ENCODE peak calls at places on chromosomes 16 and 17, in seven cellular contexts. V, P, Z, X, F, T and M are unnamed samples. For H3K4me1, the result is how much of the 10 kb centered on the place peaks cover.

GRCh38 chr16:72972878-72973571 is 74.9 kb downstream of the ZFHX3 start:
- DNase-seq in V (no peak), P (no peak), Z (no peak), X (no peak), F (no peak), T (no peak), M (no peak)

GRCh38 chr17:80653856-80654255 is 109.2 kb downstream of the RPTOR start:
- DNase-seq in V (no peak), P (no peak), Z (no peak), X (no peak), F (no peak), T (no peak), M (no peak)

GRCh38 chr17:4165301-4166010 is 22.5 kb downstream of the CYB5D2 start:
- DNase-seq in V (no peak), P (no peak), Z (no peak), X (no peak), F (no peak), T (no peak), M (no peak)

GRCh38 chr16:27314161-27314723 is 468 bp downstream of the IL4R start:
- DNase-seq in V (no peak), P (peak), Z (peak), X (peak), F (peak), T (peak), M (no peak)

GRCh38 chr17:21379080-21379711 is 3.0 kb downstream of the KCNJ12 start:
- DNase-seq in V (no peak), P (no peak), Z (no peak), X (no peak), F (no peak), T (no peak), M (no peak)

GRCh38 chr16:67537270-67537635 is 8.6 kb downstream of the RIPOR1 start:
- DNase-seq in V (no peak), P (no peak), Z (peak), X (no peak), F (no peak), T (peak), M (no peak)

GRCh38 chr17:62017912-62018311 is 47.2 kb downstream of the MED13 start:
- DNase-seq in V (no peak), P (no peak), Z (no peak), X (no peak), F (no peak), T (no peak), M (no peak)

GRCh38 chr17:81666092-81666341 is 388 bp downstream of the OXLD1 start:
- DNase-seq in V (no peak), P (no peak), Z (peak), X (no peak), F (peak), T (no peak), M (no peak)

GRCh38 chr17:7223375-7223774 is 3.6 kb downstream of the ACADVL start:
- DNase-seq in V (no peak), P (no peak), Z (no peak), X (no peak), F (no peak), T (no peak), M (no peak)

GRCh38 chr17:80630721-80631120 is 86.1 kb downstream of the RPTOR start:
- DNase-seq in V (no peak), P (no peak), Z (no peak), X (no peak), F (no peak), T (no peak), M (no peak)

GRCh38 chr17:72967963-72968585 is 124.4 kb downstream of the SLC39A11 start:
- DNase-seq in V (no peak), P (no peak), Z (no peak), X (no peak), F (no peak), T (no peak), M (no peak)

GRCh38 chr16:27503662-27504061 is 46.1 kb downstream of the GTF3C1 start:
- DNase-seq in V (no peak), P (no peak), Z (no peak), X (no peak), F (no peak), T (no peak), M (no peak)

GRCh38 chr16:74867281-74867849 is 92.7 kb upstream of the FA2H start:
- DNase-seq in V (no peak), P (no peak), Z (no peak), X (no peak), F (no peak), T (no peak), M (no peak)

GRCh38 chr16:21950782-21951521 is 2.2 kb upstream of the UQCRC2 start:
- DNase-seq in V (no peak), P (peak), Z (peak), X (peak), F (peak), T (peak), M (peak)

GRCh38 chr17:64564098-64564497 is 57.3 kb downstream of the CEP95 start:
- DNase-seq in V (no peak), P (no peak), Z (no peak), X (no peak), F (no peak), T (no peak), M (no peak)

GRCh38 chr17:1347681-1348318 is 52.2 kb downstream of the YWHAE start:
- DNase-seq in V (no peak), P (no peak), Z (no peak), X (no peak), F (no peak), T (no peak), M (no peak)

GRCh38 chr17:4986403-4986802 is 1.1 kb downstream of the CAMTA2 start:
- DNase-seq in V (no peak), P (no peak), Z (peak), X (no peak), F (no peak), T (no peak), M (no peak)

GRCh38 chr16:24635900-24636610 is 93.4 kb upstream of the TNRC6A start:
- DNase-seq in V (no peak), P (no peak), Z (no peak), X (no peak), F (no peak), T (peak), M (peak)

GRCh38 chr17:16428098-16428882 is 12.9 kb downstream of the TRPV2 start:
- DNase-seq in V (no peak), P (peak), Z (peak), X (no peak), F (peak), T (peak), M (no peak)

GRCh38 chr16:8928467-8928957 is 35.2 kb downstream of the USP7 start:
- DNase-seq in V (peak), P (no peak), Z (no peak), X (no peak), F (no peak), T (no peak), M (no peak)

GRCh38 chr17:77407321-77408277 is 266.8 kb downstream of the SEC14L1 start:
- DNase-seq in V (no peak), P (no peak), Z (no peak), X (no peak), F (no peak), T (no peak), M (no peak)

GRCh38 chr17:1873418-1873817 is 43.6 kb downstream of the RPA1 start:
- DNase-seq in V (no peak), P (no peak), Z (no peak), X (no peak), F (no peak), T (no peak), M (no peak)

GRCh38 chr17:1626333-1626732 is 2.3 kb downstream of the SLC43A2 start:
- DNase-seq in V (no peak), P (no peak), Z (no peak), X (no peak), F (no peak), T (no peak), M (no peak)

GRCh38 chr16:50602531-50603205 is 54.5 kb downstream of the NKD1 start:
- DNase-seq in V (no peak), P (no peak), Z (no peak), X (no peak), F (no peak), T (no peak), M (no peak)

GRCh38 chr16:57354311-57354710 is 4.3 kb upstream of the CCL22 start:
- DNase-seq in V (no peak), P (no peak), Z (no peak), X (no peak), F (no peak), T (no peak), M (no peak)

GRCh38 chr16:80924372-80924978 is 82.2 kb downstream of the CMC2 start:
- DNase-seq in V (no peak), P (peak), Z (peak), X (peak), F (peak), T (peak), M (no peak)

GRCh38 chr17:35709874-35710273 is 21.6 kb upstream of the RASL10B start:
- DNase-seq in V (no peak), P (no peak), Z (no peak), X (peak), F (no peak), T (no peak), M (no peak)

GRCh38 chr16:85048921-85049562 is 21.4 kb downstream of the KIAA0513 start:
- DNase-seq in V (no peak), P (peak), Z (no peak), X (no peak), F (no peak), T (no peak), M (no peak)

GRCh38 chr16:50469744-50470301 is 78.4 kb upstream of the NKD1 start:
- DNase-seq in V (no peak), P (no peak), Z (peak), X (no peak), F (no peak), T (no peak), M (no peak)

GRCh38 chr17:80303824-80304223 is 43.2 kb downstream of the RNF213 start:
- DNase-seq in V (no peak), P (no peak), Z (no peak), X (no peak), F (no peak), T (no peak), M (no peak)

GRCh38 chr16:825298-826061 is 24.9 kb upstream of the GNG13 start:
- DNase-seq in V (no peak), P (no peak), Z (no peak), X (no peak), F (no peak), T (peak), M (no peak)

GRCh38 chr17:58529275-58529674 is 14.8 kb upstream of the MTMR4 start:
- DNase-seq in V (no peak), P (no peak), Z (no peak), X (no peak), F (no peak), T (no peak), M (no peak)

GRCh38 chr16:84730406-84731106 is 30.8 kb downstream of the USP10 start:
- DNase-seq in V (no peak), P (peak), Z (peak), X (peak), F (peak), T (peak), M (no peak)

GRCh38 chr17:59361916-59362810 is 30.7 kb downstream of the YPEL2 start:
- DNase-seq in V (peak), P (no peak), Z (no peak), X (no peak), F (no peak), T (no peak), M (no peak)

GRCh38 chr17:17682737-17683675 is 1.7 kb downstream of the RAI1 start:
- DNase-seq in V (no peak), P (peak), Z (peak), X (no peak), F (no peak), T (peak), M (no peak)

GRCh38 chr17:17681187-17681743 is at the start of gene RAI1:
- DNase-seq in V (no peak), P (peak), Z (peak), X (no peak), F (peak), T (peak), M (no peak)

GRCh38 chr17:17681744-17682292 is 560 bp downstream of the RAI1 start:
- DNase-seq in V (no peak), P (peak), Z (no peak), X (no peak), F (no peak), T (peak), M (no peak)

GRCh38 chr17:17683710-17684365 is 2.6 kb downstream of the RAI1 start:
- DNase-seq in V (no peak), P (no peak), Z (no peak), X (no peak), F (no peak), T (no peak), M (no peak)

DNA sequence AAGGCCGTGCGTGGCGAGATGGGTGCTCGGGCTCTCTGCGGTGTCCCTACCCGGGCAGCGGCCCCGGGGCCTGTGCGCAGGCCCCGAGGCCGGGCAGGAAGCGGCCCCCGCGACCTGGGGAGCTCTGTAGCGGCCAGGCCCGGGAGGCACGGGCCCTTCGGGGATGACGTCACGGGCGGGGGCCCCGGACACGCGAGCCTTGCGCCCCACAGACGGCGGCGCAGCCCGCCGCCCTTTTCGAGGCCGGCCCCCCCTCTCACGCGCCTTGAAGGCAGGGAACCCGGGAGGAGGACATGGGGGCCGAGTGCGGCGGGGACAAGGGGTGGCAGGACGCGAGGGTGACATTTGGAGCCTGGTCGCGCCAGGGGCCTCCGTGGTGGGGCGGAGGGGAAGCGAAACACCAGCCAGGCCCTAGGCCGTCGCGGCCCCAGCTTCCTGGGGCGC is 1.1 kb downstream of the RAI1 start:
- DNase-seq in V (no peak), P (peak), Z (no peak), X (no peak), F (no peak), T (peak), M (no peak)
- TF ChIP-seq REST in V (no peak), P (no peak), Z (no peak), X (no peak), F (no peak), T (no peak), M (no peak)

GRCh38 chr17:76304226-76305134 is 3.6 kb downstream of the QRICH2 start:
- DNase-seq in V (no peak), P (no peak), Z (no peak), X (no peak), F (no peak), T (peak), M (no peak)
- TF ChIP-seq POLR2AphosphoS5 in V (no peak), P (no peak), Z (no peak), X (peak), F (no peak), T (no peak), M (no peak)

GRCh38 chr17:37825851-37826250 is 81.0 kb upstream of the HNF1B start:
- DNase-seq in V (no peak), P (no peak), Z (no peak), X (no peak), F (no peak), T (no peak), M (no peak)
- H3K4me1 ChIP-seq in V (under half), P (under half), Z (under half), X (under half), F (half or more), T (under half), M (under half)

GRCh38 chr17:29364691-29365090 is 25.5 kb upstream of the TAOK1 start:
- DNase-seq in V (no peak), P (no peak), Z (no peak), X (no peak), F (no peak), T (no peak), M (no peak)

GRCh38 chr17:29368161-29368560 is 22.0 kb upstream of the TAOK1 start:
- DNase-seq in V (no peak), P (no peak), Z (no peak), X (no peak), F (no peak), T (no peak), M (no peak)

GRCh38 chr17:29359777-29360176 is 30.4 kb upstream of the TAOK1 start:
- DNase-seq in V (no peak), P (no peak), Z (no peak), X (no peak), F (no peak), T (no peak), M (no peak)

GRCh38 chr17:29368926-29369325 is 21.2 kb upstream of the TAOK1 start:
- DNase-seq in V (no peak), P (no peak), Z (peak), X (no peak), F (no peak), T (no peak), M (no peak)

GRCh38 chr17:29363716-29364115 is 26.4 kb upstream of the TAOK1 start:
- DNase-seq in V (no peak), P (no peak), Z (no peak), X (no peak), F (no peak), T (no peak), M (no peak)
- TF ChIP-seq REST in V (no peak), P (no peak), Z (no peak), X (no peak), F (no peak), T (no peak), M (no peak)

GRCh38 chr16:11034005-11034404 is 89.6 kb downstream of the CLEC16A start:
- DNase-seq in V (no peak), P (no peak), Z (no peak), X (no peak), F (no peak), T (no peak), M (no peak)
- TF ChIP-seq POLR2AphosphoS5 in V (no peak), P (no peak), Z (no peak), X (no peak), F (no peak), T (no peak), M (no peak)